ENCODE peak calls at places on chromosomes 4 and X, in seven cellular contexts. E is K562; R is astrocyte of the spinal cord; M is PC-3; H is Panc1; W is CD8-positive, alpha-beta T cell; P is MM.1S. G is an unnamed sample.

GRCh38 chrX:111283446-111283845 is 13.2 kb upstream of the CAPN6 start:
- DNase-seq in E (no peak), R (no peak), M (no peak), H (no peak), W (no peak), P (no peak), G (no peak)

GRCh38 chr4:143441678-143442077 is 71.8 kb upstream of the SMARCA5 start:
- DNase-seq in E (no peak), R (no peak), M (no peak), H (no peak), W (no peak), P (no peak), G (no peak)

GRCh38 chr4:154818230-154818629 is 37.2 kb downstream of the RBM46 start:
- DNase-seq in E (no peak), R (no peak), M (no peak), H (no peak), W (no peak), P (no peak), G (no peak)

GRCh38 chr4:118683513-118683912 is 1.7 kb upstream of the METTL14 start:
- DNase-seq in E (no peak), R (no peak), M (peak), H (no peak), W (no peak), P (no peak), G (no peak)

GRCh38 chr4:144313370-144313769 is 172.9 kb upstream of the GYPA start:
- DNase-seq in E (no peak), R (no peak), M (no peak), H (no peak), W (no peak), P (no peak), G (no peak)

GRCh38 chr4:147924604-147925412 is 192.9 kb downstream of the ARHGAP10 start:
- DNase-seq in E (no peak), R (peak), M (peak), H (no peak), W (no peak), P (no peak), G (peak)

GRCh38 chrX:24027985-24028384 is 999 bp upstream of the KLHL15 start:
- DNase-seq in E (no peak), R (no peak), M (no peak), H (no peak), W (no peak), P (no peak), G (no peak)

GRCh38 chrX:82451725-82452124 is 1056.4 kb upstream of the POU3F4 start:
- DNase-seq in E (no peak), R (no peak), M (no peak), H (no peak), W (no peak), P (no peak), G (no peak)

GRCh38 chr4:683982-684571 is 4.9 kb downstream of the SLC49A3 start:
- DNase-seq in E (peak), R (peak), M (peak), H (no peak), W (no peak), P (no peak), G (peak)

GRCh38 chr4:121139533-121140222 is 24.4 kb downstream of the TNIP3 start:
- DNase-seq in E (no peak), R (peak), M (peak), H (no peak), W (no peak), P (peak), G (peak)

GRCh38 chrX:120309873-120310730 is 1.2 kb downstream of the TMEM255A start:
- DNase-seq in E (no peak), R (no peak), M (peak), H (no peak), W (no peak), P (peak), G (no peak)

GRCh38 chr4:188372856-188373255 is 233.6 kb downstream of the TRIML1 start:
- DNase-seq in E (no peak), R (no peak), M (peak), H (peak), W (no peak), P (no peak), G (peak)

GRCh38 chr4:72797486-72797885 is 228.5 kb upstream of the ADAMTS3 start:
- DNase-seq in E (no peak), R (no peak), M (no peak), H (no peak), W (no peak), P (no peak), G (no peak)

GRCh38 chr4:108008721-108009120 is 19.0 kb downstream of the HADH start:
- DNase-seq in E (no peak), R (no peak), M (peak), H (peak), W (no peak), P (no peak), G (peak)

GRCh38 chr4:46323891-46324290 is 66.0 kb downstream of the GABRA2 start:
- DNase-seq in E (no peak), R (no peak), M (no peak), H (no peak), W (no peak), P (no peak), G (no peak)

GRCh38 chrX:40146471-40147398 is 49.0 kb upstream of the BCOR start:
- DNase-seq in E (no peak), R (no peak), M (peak), H (no peak), W (no peak), P (no peak), G (no peak)

GRCh38 chr4:129335263-129335662 is 239.3 kb downstream of the C4orf33 start:
- DNase-seq in E (no peak), R (no peak), M (no peak), H (no peak), W (no peak), P (no peak), G (no peak)

GRCh38 chr4:3880595-3881120 is 114.5 kb downstream of the ADRA2C start:
- DNase-seq in E (peak), R (peak), M (peak), H (peak), W (peak), P (peak), G (peak)

GRCh38 chrX:136354201-136354600 is 53.4 kb downstream of the ADGRG4 start:
- DNase-seq in E (no peak), R (no peak), M (peak), H (no peak), W (no peak), P (no peak), G (no peak)

GRCh38 chrX:12798601-12799000 is 7.4 kb downstream of the PRPS2 start:
- DNase-seq in E (no peak), R (no peak), M (no peak), H (no peak), W (no peak), P (no peak), G (peak)

GRCh38 chr4:102343964-102344519 is 1.2 kb downstream of the SLC39A8 start:
- DNase-seq in E (peak), R (no peak), M (peak), H (no peak), W (no peak), P (peak), G (peak)

GRCh38 chrX:137427813-137428212 is 138.1 kb upstream of the ZIC3 start:
- DNase-seq in E (no peak), R (peak), M (no peak), H (no peak), W (no peak), P (no peak), G (no peak)

GRCh38 chr4:176635372-176636261 is 157.1 kb downstream of the VEGFC start:
- DNase-seq in E (no peak), R (peak), M (peak), H (peak), W (no peak), P (no peak), G (peak)

GRCh38 chr4:88030565-88031310 is 23.3 kb downstream of the PKD2 start:
- DNase-seq in E (no peak), R (no peak), M (no peak), H (no peak), W (no peak), P (peak), G (no peak)

GRCh38 chrX:72094894-72095293 is 36.8 kb downstream of the RTL5 start:
- DNase-seq in E (peak), R (no peak), M (no peak), H (no peak), W (peak), P (peak), G (peak)

GRCh38 chr4:99655315-99656081 is 2.1 kb downstream of the C4orf54 start:
- DNase-seq in E (no peak), R (peak), M (peak), H (no peak), W (no peak), P (no peak), G (peak)

GRCh38 chr4:52894408-52894807 is 32.3 kb downstream of the RASL11B start:
- DNase-seq in E (no peak), R (peak), M (no peak), H (no peak), W (no peak), P (no peak), G (peak)

GRCh38 chr4:176002007-176002623 is 63.5 kb upstream of the WDR17 start:
- DNase-seq in E (no peak), R (no peak), M (peak), H (no peak), W (no peak), P (peak), G (peak)

GRCh38 chr4:3824521-3825270 is 58.5 kb downstream of the ADRA2C start:
- DNase-seq in E (no peak), R (no peak), M (no peak), H (no peak), W (no peak), P (no peak), G (no peak)

DNA sequence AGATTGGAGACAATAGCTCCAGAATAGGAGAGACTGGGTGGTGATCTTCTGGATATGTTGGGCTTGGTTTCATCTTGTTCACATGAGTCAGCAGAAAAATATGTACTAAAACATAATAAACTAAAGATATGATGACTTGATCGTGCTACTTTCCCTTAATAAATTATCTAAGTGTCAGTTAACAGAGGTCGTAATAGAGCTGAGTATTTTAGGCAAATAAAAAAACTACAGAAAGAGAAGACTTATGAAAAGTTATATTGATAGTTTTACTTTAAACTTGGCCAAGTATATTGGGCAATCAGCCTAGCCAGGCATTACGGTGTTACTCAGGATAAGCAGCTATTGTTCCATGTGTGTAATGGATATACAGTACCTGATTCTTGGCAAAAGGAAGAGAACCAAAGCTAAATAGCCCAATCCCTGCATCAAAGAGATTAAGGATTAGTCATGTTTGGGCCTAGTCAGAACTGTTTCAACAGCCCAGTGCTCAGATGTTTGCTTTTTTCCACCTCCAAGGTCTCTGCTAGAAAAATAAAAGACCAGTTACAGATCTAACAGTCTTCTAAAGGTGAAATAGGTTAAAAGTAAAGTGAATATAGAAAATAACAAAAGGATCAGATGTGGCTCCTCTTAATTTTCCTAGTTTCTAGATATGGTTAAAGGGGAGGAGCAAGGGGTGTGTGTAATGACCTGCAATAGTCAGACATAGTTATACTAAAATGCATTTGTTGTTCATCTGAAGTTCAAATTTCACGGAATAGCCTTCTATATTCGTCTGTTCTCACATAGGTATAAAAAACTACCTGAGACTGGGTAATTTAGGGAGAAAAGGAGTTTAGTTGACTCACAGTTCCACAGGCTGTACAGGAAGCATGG is 262.6 kb downstream of the ADGRL3 start:
- DNase-seq in E (no peak), R (peak), M (peak), H (no peak), W (no peak), P (no peak), G (peak)
- TF ChIP-seq CTCF in E (no peak), R (no peak), M (no peak), H (no peak), W (no peak), P (no peak), G (no peak)

GRCh38 chr4:16721618-16722291 is 176.7 kb downstream of the LDB2 start:
- DNase-seq in E (no peak), R (peak), M (peak), H (no peak), W (no peak), P (peak), G (peak)
- H3K4me3 ChIP-seq in E (no peak), R (no peak), M (no peak), H (no peak), W (no peak), P (no peak), G (no peak)

GRCh38 chr4:105619193-105619931 is 66.9 kb downstream of the ARHGEF38 start:
- DNase-seq in E (no peak), R (peak), M (peak), H (no peak), W (no peak), P (no peak), G (no peak)
- TF ChIP-seq CTCF in E (no peak), R (no peak), M (no peak), H (no peak), W (no peak), P (no peak), G (no peak)

DNA sequence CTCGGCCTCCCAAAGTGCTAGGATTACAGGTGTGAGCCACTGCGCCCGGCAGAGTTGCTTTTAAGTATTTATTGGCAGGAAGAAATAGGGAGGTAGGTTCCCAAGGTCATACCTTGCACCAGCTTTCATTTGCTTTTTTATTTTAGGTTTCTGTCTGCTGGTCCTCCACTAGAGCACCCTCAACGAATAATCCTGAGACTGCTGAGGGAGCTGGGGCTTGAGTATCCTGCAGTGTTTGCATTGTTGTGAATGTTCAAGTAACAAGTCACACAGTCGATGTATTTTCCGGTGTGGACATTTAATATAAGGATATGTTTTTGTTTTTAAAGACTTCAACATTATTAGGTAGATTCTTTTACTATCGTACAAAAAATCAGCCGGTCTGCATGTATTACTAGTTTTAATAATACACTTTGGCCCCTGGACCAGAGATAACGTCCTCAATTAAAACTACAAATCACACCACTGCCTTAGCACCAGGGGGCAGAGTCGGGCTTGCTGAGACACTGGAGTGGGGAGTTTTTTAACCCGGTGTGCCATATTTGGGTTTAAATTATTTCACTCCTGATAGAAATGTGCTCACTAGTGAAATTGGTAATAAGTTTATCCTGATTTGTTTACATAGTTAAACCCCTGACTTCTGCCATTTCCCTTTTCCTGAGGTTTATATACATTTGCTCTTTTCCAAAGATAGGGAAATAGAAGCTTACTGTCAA is 11.6 kb downstream of the SMIM20 start:
- DNase-seq in E (peak), R (peak), M (peak), H (no peak), W (no peak), P (peak), G (peak)
- H3K4me3 ChIP-seq in E (no peak), R (no peak), M (no peak), H (no peak), W (no peak), P (no peak), G (no peak)

GRCh38 chr4:10461091-10461849 is 4.0 kb upstream of the ZNF518B start:
- DNase-seq in E (peak), R (peak), M (no peak), H (peak), W (peak), P (peak), G (peak)
- TF ChIP-seq CTCF in E (peak), R (peak), M (peak), H (peak), W (peak), P (peak), G (peak)

GRCh38 chr4:103664676-103665075 is 55.1 kb downstream of the TACR3 start:
- DNase-seq in E (no peak), R (no peak), M (no peak), H (no peak), W (no peak), P (no peak), G (no peak)
- H3K4me3 ChIP-seq in E (no peak), R (no peak), M (no peak), H (no peak), W (no peak), P (no peak), G (no peak)